ENCODE peak calls at places on chromosomes 7 and 10, in ten cellular contexts. R is GM12891; A is activated CD8-positive, alpha-beta memory T cell treated with anti-CD3 and anti-CD28 coated beads, Interleukin-2, amount 10 ng/mL, durations not matched to agents 7 days and 5 days; J is C1 segment of cervical spinal cord; M is foreskin melanocyte; L is osteocyte; Q is NCI-H1436 treated with DMSO at 0.1 percent for 48 hours; I is Right ventricle myocardium inferior; E is amniotic stem cell; P is NT2/D1. H is an unnamed sample.

GRCh38 chr7:38034062-38034907 is 113.8 kb downstream of the EPDR1 start:
- DNase-seq in R (no peak), A (no peak), J (no peak), M (no peak), L (no peak), Q (no peak), I (no peak), E (no peak), P (no peak), H (no peak)

GRCh38 chr7:30029696-30030095 is 1.5 kb downstream of the PLEKHA8 start:
- DNase-seq in R (no peak), A (no peak), J (no peak), M (no peak), L (no peak), Q (no peak), I (no peak), E (no peak), P (no peak), H (no peak)

GRCh38 chr7:135193615-135194081 is 17.7 kb downstream of the WDR91 start:
- DNase-seq in R (no peak), A (peak; percentile 33), J (no peak), M (no peak), L (no peak), Q (no peak), I (no peak), E (peak; percentile 25), P (no peak), H (peak; percentile 5)

GRCh38 chr10:72509206-72509799 is 116.6 kb downstream of the MICU1 start:
- DNase-seq in R (no peak), A (no peak), J (no peak), M (no peak), L (no peak), Q (no peak), I (no peak), E (no peak), P (no peak), H (no peak)

GRCh38 chr10:69360485-69361302 is 56.0 kb downstream of the TACR2 start:
- DNase-seq in R (no peak), A (no peak), J (no peak), M (no peak), L (no peak), Q (no peak), I (peak; percentile 83), E (peak; percentile 67), P (no peak), H (peak; percentile 89)

GRCh38 chr7:23462846-23463245 is 7.4 kb downstream of the IGF2BP3 start:
- DNase-seq in R (no peak), A (no peak), J (no peak), M (peak; percentile 70), L (no peak), Q (no peak), I (no peak), E (peak; percentile 50), P (no peak), H (no peak)

GRCh38 chr7:102203218-102203617 is 83.5 kb upstream of the SH2B2 start:
- DNase-seq in R (no peak), A (no peak), J (no peak), M (no peak), L (no peak), Q (no peak), I (no peak), E (no peak), P (no peak), H (no peak)

GRCh38 chr10:101709359-101710063 is 14.5 kb upstream of the FBXW4 start:
- DNase-seq in R (no peak), A (no peak), J (no peak), M (no peak), L (no peak), Q (no peak), I (no peak), E (no peak), P (no peak), H (no peak)

GRCh38 chr10:85857791-85858190 is 508.8 kb downstream of the GRID1 start:
- DNase-seq in R (no peak), A (no peak), J (no peak), M (no peak), L (no peak), Q (no peak), I (no peak), E (no peak), P (no peak), H (no peak)

GRCh38 chr7:10648289-10648688 is 325.4 kb upstream of the PHF14 start:
- DNase-seq in R (no peak), A (no peak), J (no peak), M (no peak), L (no peak), Q (no peak), I (no peak), E (no peak), P (no peak), H (no peak)

GRCh38 chr10:73601486-73601921 is 10.4 kb upstream of the USP54 start:
- DNase-seq in R (no peak), A (no peak), J (no peak), M (no peak), L (no peak), Q (no peak), I (no peak), E (no peak), P (no peak), H (no peak)

GRCh38 chr7:129013048-129013721 is 41.7 kb downstream of the TNPO3 start:
- DNase-seq in R (no peak), A (no peak), J (no peak), M (no peak), L (no peak), Q (no peak), I (no peak), E (no peak), P (no peak), H (no peak)

GRCh38 chr7:72345208-72345727 is 66.9 kb downstream of the CALN1 start:
- DNase-seq in R (no peak), A (no peak), J (no peak), M (no peak), L (no peak), Q (no peak), I (no peak), E (no peak), P (no peak), H (no peak)